ENCODE peak calls at places on chromosomes 12 and 14, in seven cellular contexts. O, G, H, Z, A, L and U are unnamed samples.
A peak's percentile ranks its signal among the peaks of the same experiment; 100 is the strongest.

GRCh38 chr14:65449647-65450046 is 37.1 kb downstream of the FUT8 start:
- DNase-seq in G (no peak), O (no peak), L (no peak), H (no peak), A (no peak), Z (no peak), U (no peak)

GRCh38 chr14:45038865-45039264 is 45.1 kb upstream of the PRPF39 start:
- DNase-seq in H (no peak), O (no peak), L (no peak), A (no peak), Z (no peak), G (no peak), U (no peak)

GRCh38 chr14:58805057-58805456 is 167.3 kb downstream of the DACT1 start:
- DNase-seq in L (peak; percentile 16), Z (no peak), G (no peak), A (no peak), H (peak; percentile 74), O (no peak), U (no peak)

GRCh38 chr14:99899578-99900178 is 106.5 kb downstream of the EML1 start:
- DNase-seq in G (no peak), A (no peak), H (no peak), Z (no peak), O (peak; percentile 51), L (peak; percentile 42), U (no peak)

GRCh38 chr12:76006028-76006916 is 25.3 kb downstream of the PHLDA1 start:
- DNase-seq in O (no peak), Z (no peak), L (no peak), G (no peak), A (no peak), H (no peak), U (no peak)

GRCh38 chr12:110543252-110543959 is 39.7 kb downstream of the PPTC7 start:
- DNase-seq in G (no peak), Z (no peak), O (peak; percentile 96), L (no peak), A (peak; percentile 98), H (peak; percentile 64), U (no peak)

GRCh38 chr12:131135311-131135785 is 181.6 kb downstream of the ADGRD1 start:
- DNase-seq in A (no peak), G (no peak), Z (no peak), O (no peak), H (no peak), L (no peak), U (no peak)

GRCh38 chr14:22767323-22767589 is 768 bp downstream of the OXA1L start:
- DNase-seq in G (no peak), A (no peak), L (no peak), H (no peak), O (no peak), Z (no peak), U (no peak)

GRCh38 chr14:25122188-25122587 is 72.2 kb upstream of the STXBP6 start:
- DNase-seq in L (no peak), G (no peak), A (no peak), H (no peak), Z (no peak), O (no peak), U (no peak)

GRCh38 chr14:104283197-104284106 is 145.1 kb downstream of the KIF26A start:
- DNase-seq in O (no peak), H (no peak), A (no peak), Z (no peak), L (no peak), G (no peak), U (no peak)